ENCODE peak calls at places on chromosomes 12 and 14, in six cellular contexts. M is AG04450, Q is progenitor cell of endocrine pancreas, W is dorsolateral prefrontal cortex, A is astrocyte of the spinal cord, G is endothelial cell. I is an unnamed sample.

GRCh38 chr14:60357551-60357930 is 108.5 kb downstream of the PPM1A start:
- DNase-seq in W (no peak), A (no peak), M (no peak), Q (no peak), G (no peak), I (no peak)

GRCh38 chr14:95759952-95760351 is 46.0 kb upstream of the TCL1A start:
- DNase-seq in A (no peak), G (no peak), M (no peak), Q (no peak), W (no peak), I (no peak)

GRCh38 chr14:101102875-101103274 is 199.4 kb upstream of the RTL1 start:
- DNase-seq in W (peak), M (no peak), G (no peak), Q (no peak), A (no peak), I (peak)

GRCh38 chr14:65015391-65015790 is 28.7 kb downstream of the FNTB start:
- DNase-seq in W (peak), G (no peak), Q (no peak), M (no peak), A (no peak), I (no peak)

GRCh38 chr14:55807536-55807935 is 227.5 kb downstream of the KTN1 start:
- DNase-seq in G (no peak), A (no peak), Q (no peak), W (no peak), M (no peak), I (no peak)

GRCh38 chr12:53820503-53820902 is 68.7 kb upstream of the CISTR start:
- DNase-seq in Q (no peak), G (no peak), W (no peak), A (no peak), M (no peak), I (no peak)

GRCh38 chr12:106123551-106123991 is 15.2 kb downstream of the NUAK1 start:
- DNase-seq in W (no peak), A (peak), G (no peak), M (no peak), Q (no peak), I (no peak)

GRCh38 chr12:72872488-72872887 is 600.3 kb downstream of the TRHDE start:
- DNase-seq in G (no peak), A (no peak), Q (no peak), M (no peak), W (no peak), I (no peak)

GRCh38 chr12:57894577-57895292 is 46.6 kb upstream of the ATP23 start:
- DNase-seq in Q (no peak), A (peak), M (no peak), W (no peak), G (no peak), I (no peak)

GRCh38 chr14:104802120-104802912 is 1.4 kb downstream of the ZBTB42 start:
- DNase-seq in W (no peak), A (no peak), Q (no peak), M (no peak), G (no peak), I (no peak)

GRCh38 chr14:104803916-104804371 is 3.0 kb downstream of the ZBTB42 start:
- DNase-seq in M (no peak), G (no peak), Q (no peak), A (no peak), W (no peak), I (no peak)

GRCh38 chr14:104802913-104803184 is 1.9 kb downstream of the ZBTB42 start:
- DNase-seq in W (no peak), G (no peak), Q (no peak), M (no peak), A (no peak), I (no peak)

GRCh38 chr14:104804481-104805325 is 3.8 kb downstream of the ZBTB42 start:
- DNase-seq in A (no peak), Q (no peak), M (no peak), W (no peak), G (no peak), I (no peak)

DNA sequence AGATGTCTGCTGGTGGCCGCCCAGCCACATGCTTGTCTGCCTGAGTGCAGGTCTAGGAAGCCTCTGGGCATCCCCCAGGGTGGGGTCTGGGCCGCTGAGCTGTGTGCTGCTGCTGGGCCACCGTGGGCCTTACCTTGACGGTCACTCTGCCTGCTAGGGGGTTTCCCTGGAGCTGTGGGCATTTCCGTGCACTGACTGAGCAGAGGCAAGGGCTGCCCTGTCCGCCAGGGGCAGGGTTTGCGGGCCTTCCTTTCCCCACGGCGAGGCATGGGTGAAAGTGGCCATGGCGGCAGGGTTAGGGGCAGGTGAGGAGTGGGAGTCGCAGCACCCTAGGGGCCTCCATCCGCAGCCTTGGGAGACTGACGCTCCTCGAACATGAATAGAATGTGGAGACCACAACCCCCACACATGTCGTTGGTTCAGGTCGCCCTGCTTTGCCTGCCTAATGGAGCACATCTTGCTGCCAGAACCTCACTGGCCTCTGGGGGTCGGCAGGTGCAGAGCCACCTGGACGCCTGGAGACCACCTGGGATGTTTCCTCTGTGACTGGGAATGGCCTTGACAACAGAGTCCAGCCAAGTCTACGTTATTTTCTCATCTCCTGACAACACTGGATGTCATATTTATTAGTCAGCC is 2.5 kb downstream of the ZBTB42 start:
- DNase-seq in A (no peak), M (no peak), Q (no peak), G (no peak), W (no peak), I (no peak)
- TF ChIP-seq CTCF in A (no peak), M (no peak), Q (no peak), G (no peak), W (no peak), I (no peak)

DNA sequence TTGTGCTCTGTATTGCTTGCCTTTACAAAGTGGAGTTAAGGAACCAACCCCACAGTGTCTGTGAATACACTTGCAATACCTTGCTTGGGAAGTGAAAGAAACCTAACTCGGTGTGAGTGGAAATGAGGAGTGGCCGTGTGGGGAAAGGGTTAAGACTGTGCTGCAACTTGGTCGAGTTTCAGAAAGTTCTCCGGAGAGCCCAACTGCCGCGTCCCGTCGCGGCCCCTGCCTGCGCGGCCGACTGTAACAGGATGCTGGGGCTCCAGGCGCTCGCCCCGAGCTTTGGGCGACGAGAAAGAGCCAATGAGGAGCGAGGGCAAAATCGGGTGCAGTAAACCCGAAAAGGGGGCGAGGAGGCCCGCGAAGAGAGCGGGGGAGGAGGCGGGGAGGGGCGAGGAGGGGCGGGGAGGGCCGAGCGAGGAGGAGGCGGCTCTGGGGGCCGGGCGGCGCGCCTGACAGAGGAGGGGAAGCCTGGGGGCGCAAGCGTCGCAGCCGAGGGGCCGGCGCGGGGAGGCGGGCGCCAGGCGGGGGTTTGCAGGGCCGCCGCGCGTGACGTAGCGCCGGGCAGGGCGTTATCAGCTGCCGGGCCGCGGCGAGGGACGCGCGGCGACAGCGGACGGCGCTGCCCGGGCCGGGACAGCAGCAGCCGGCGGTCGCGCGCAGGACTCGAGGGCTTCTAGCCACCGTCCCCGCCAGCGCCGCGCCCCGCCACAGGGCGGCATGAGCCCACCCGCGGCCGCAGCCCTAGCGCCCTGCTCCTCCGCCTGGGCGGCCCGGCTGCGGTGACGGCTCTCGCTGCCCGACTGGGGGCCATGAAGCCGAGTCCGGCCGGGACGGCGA is at the start of gene DACT1:
- DNase-seq in Q (peak), A (peak), G (peak), M (peak), W (peak), I (peak)
- TF ChIP-seq CTCF in Q (no peak), A (no peak), G (no peak), M (no peak), W (no peak), I (peak)

GRCh38 chr12:47166365-47166764 is 86.6 kb upstream of the AMIGO2 start:
- DNase-seq in M (no peak), Q (no peak), A (no peak), W (no peak), G (no peak), I (no peak)

GRCh38 chr12:47165934-47166333 is 86.2 kb upstream of the AMIGO2 start:
- DNase-seq in M (no peak), W (no peak), Q (no peak), G (no peak), A (no peak), I (no peak)

GRCh38 chr12:47164116-47164515 is 84.4 kb upstream of the AMIGO2 start:
- DNase-seq in G (no peak), A (no peak), W (no peak), M (no peak), Q (no peak), I (no peak)

GRCh38 chr12:47160296-47161244 is 80.8 kb upstream of the AMIGO2 start:
- DNase-seq in A (no peak), G (no peak), M (no peak), Q (no peak), W (no peak), I (no peak)

DNA sequence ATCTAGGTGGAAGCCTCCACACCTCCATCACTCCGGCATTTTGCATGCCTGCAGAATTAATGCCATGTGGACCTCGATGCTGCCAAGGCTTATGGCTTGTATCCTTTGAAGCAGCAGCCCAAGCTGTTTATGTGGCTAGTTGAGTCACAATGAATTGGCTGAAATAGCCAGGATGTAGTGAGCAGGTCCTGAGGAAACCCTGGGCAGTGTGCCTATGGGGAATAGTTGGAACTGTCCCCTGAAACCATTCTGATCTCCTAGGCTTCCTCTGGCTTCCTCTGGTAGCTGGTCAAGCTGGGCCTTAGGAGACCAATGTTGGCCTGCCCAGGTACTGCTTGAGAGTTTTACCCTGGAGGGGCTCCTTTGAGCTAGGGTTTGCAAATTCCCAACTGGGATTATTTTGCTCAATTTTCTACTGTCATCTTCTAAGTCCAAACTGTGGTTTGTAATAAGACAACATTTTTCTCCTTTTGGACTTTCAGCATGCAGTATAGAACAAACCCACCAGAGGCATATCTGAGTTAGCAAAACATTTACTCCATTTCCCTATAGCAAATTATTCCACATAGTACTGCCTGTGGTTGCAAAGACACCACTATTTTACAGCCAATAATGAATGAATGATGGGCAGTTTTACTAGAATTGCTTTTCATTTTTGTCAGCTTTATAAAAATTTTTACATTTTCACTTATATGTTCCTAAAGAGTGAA is 85.1 kb upstream of the AMIGO2 start:
- DNase-seq in M (no peak), A (peak), W (no peak), Q (no peak), G (no peak), I (no peak)
- TF ChIP-seq CTCF in M (peak), A (peak), W (no peak), Q (peak), G (no peak), I (peak)

GRCh38 chr14:93160353-93160801 is 24.3 kb downstream of the MOAP1 start:
- DNase-seq in G (no peak), Q (no peak), A (no peak), M (no peak), W (no peak), I (no peak)
- TF ChIP-seq CTCF in G (no peak), Q (peak), A (peak), M (peak), W (no peak), I (peak)

DNA sequence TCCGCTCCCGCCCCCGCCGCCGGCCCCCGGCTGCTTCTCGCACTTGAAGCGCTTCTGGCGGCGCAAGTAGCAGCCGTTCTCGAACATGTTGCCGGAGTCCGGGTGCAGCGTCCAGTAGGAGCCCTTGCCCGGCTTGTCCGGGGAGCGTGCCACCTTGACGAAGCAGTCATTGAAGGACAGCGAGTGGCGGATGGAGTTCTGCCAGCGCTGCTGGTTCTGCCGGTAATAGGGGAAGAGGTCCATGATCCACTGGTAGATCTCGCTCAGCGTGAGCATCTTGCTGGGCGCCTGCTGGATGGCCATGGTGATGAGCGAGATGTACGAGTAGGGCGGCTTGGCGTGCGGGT is 3.1 kb downstream of the FOXA1 start:
- DNase-seq in W (no peak), M (no peak), A (no peak), Q (no peak), G (no peak), I (no peak)
- TF ChIP-seq CTCF in W (no peak), M (no peak), A (no peak), Q (no peak), G (no peak), I (no peak)

DNA sequence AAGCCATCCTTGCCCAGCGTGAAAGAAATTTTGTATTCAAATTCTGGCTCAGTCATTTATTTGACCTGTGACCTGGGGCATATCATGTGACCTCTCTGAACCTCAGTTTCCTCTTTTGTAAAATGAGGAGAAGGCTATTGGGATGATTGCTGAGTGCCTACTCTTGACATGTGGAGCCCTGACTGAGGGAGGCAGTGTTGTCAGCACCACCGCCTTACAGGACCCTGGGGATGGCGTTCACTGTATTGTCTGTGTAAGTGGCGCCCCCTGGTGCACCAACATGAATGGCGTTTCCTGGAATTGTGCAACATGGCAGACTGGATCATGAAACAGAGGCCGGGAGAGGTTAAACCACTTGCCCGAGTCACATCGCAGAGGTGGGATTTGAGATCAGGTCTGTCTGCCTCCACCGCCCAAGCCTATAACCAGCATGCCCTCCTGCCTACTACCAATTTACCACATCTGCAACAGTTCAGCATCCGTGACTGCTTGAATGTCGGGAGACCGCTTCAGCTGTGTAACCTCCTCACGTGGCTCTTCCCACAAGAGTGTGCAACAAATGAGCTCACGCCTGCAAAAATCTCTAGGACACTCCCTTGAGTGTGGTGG is 20.1 kb upstream of the CCDC63 start:
- DNase-seq in Q (peak), G (peak), M (peak), A (peak), W (peak), I (peak)
- TF ChIP-seq CTCF in Q (peak), G (peak), M (peak), A (peak), W (peak), I (peak)

I was measured in osteocyte.